ENCODE peak calls at places on chromosomes 16 and 17, in eight cellular contexts. K is HCT116, O is upper lobe of left lung, Z is HepG2, V is spleen, D is GM23338, C is suprapubic skin, E is sigmoid colon. X is an unnamed sample.

GRCh38 chr17:83119987-83120864 is 40.8 kb downstream of the METRNL start:
- DNase-seq in O (peak), K (no peak), Z (no peak), V (peak), C (no peak), D (peak), E (no peak), X (peak)

GRCh38 chr17:38898291-38898679 is 27.1 kb upstream of the LASP1NB start:
- DNase-seq in O (no peak), D (no peak), K (no peak), Z (no peak), E (no peak), V (peak), C (no peak), X (no peak)

GRCh38 chr16:2785101-2785991 is 2.0 kb downstream of the PRSS33 start:
- DNase-seq in D (peak), V (peak), Z (no peak), K (no peak), O (peak), C (peak), E (peak), X (no peak)

GRCh38 chr17:55264273-55264639 is 504 bp upstream of the HLF start:
- DNase-seq in Z (no peak), V (peak), D (peak), E (no peak), O (no peak), C (no peak), K (no peak), X (no peak)

GRCh38 chr17:8155341-8156173 is 3.4 kb upstream of the PER1 start:
- DNase-seq in Z (no peak), V (peak), O (no peak), C (peak), D (peak), K (no peak), E (peak), X (no peak)

GRCh38 chr17:28427372-28427771 is 21.4 kb upstream of the SLC46A1 start:
- DNase-seq in V (no peak), O (no peak), E (no peak), D (no peak), C (no peak), K (no peak), Z (no peak), X (no peak)

GRCh38 chr17:18122991-18123753 is 14.6 kb downstream of the MYO15A start:
- DNase-seq in K (no peak), V (no peak), Z (no peak), E (no peak), D (no peak), O (no peak), C (no peak), X (no peak)

GRCh38 chr17:62704381-62704971 is 77.0 kb downstream of the MRC2 start:
- DNase-seq in C (peak), V (peak), D (peak), Z (no peak), E (peak), O (peak), K (no peak), X (no peak)

GRCh38 chr16:19005561-19006445 is 22.1 kb downstream of the TMC7 start:
- DNase-seq in O (no peak), D (peak), V (peak), Z (peak), K (peak), C (peak), E (no peak), X (no peak)

GRCh38 chr17:72642720-72643119 is 449.8 kb downstream of the SLC39A11 start:
- DNase-seq in K (no peak), D (no peak), C (no peak), V (no peak), Z (no peak), O (no peak), E (no peak), X (no peak)

GRCh38 chr17:69141802-69142472 is at the start of gene ABCA6:
- DNase-seq in V (no peak), Z (no peak), D (no peak), C (no peak), O (no peak), K (no peak), E (no peak), X (no peak)

GRCh38 chr17:416293-417206 is 63.9 kb upstream of the RPH3AL start:
- DNase-seq in O (no peak), V (peak), C (no peak), E (no peak), K (no peak), Z (no peak), D (no peak), X (no peak)

GRCh38 chr17:7839199-7839889 is 5.3 kb downstream of the KDM6B start:
- DNase-seq in C (no peak), Z (no peak), V (peak), D (no peak), E (peak), K (no peak), O (peak), X (peak)

GRCh38 chr17:65434251-65434650 is 127.2 kb downstream of the AXIN2 start:
- DNase-seq in O (no peak), C (no peak), E (no peak), Z (no peak), V (no peak), K (no peak), D (no peak), X (no peak)

GRCh38 chr17:75010683-75011406 is 1.6 kb upstream of the MRPL58 start:
- DNase-seq in V (no peak), Z (peak), D (peak), O (no peak), K (no peak), C (peak), E (peak), X (peak)

GRCh38 chr17:42179911-42180410 is 981 bp downstream of the KCNH4 start:
- DNase-seq in K (no peak), C (peak), E (no peak), V (no peak), Z (peak), O (no peak), D (peak), X (no peak)

GRCh38 chr16:70349783-70350182 is 3.1 kb downstream of the DDX19A start:
- DNase-seq in O (no peak), C (no peak), V (no peak), K (no peak), Z (no peak), D (no peak), E (no peak), X (no peak)

GRCh38 chr17:3796110-3796821 is 4.7 kb downstream of the ITGAE start:
- DNase-seq in E (no peak), D (no peak), O (peak), V (peak), K (no peak), C (no peak), Z (no peak), X (no peak)

GRCh38 chr16:1258218-1258587 is 2.3 kb downstream of the TPSD1 start:
- DNase-seq in V (no peak), D (no peak), C (peak), E (no peak), O (no peak), Z (no peak), K (no peak), X (no peak)

GRCh38 chr16:58491-59439 is 5.1 kb downstream of the SNRNP25 start:
- DNase-seq in O (no peak), C (no peak), K (no peak), E (no peak), D (no peak), Z (no peak), V (peak), X (no peak)

GRCh38 chr16:8655184-8655717 is 19.2 kb upstream of the ABAT start:
- DNase-seq in O (peak), Z (peak), K (no peak), E (no peak), V (peak), D (peak), C (no peak), X (peak)

GRCh38 chr17:79420318-79421243 is 190.3 kb downstream of the RBFOX3 start:
- DNase-seq in D (no peak), V (no peak), E (no peak), C (no peak), K (peak), Z (no peak), O (no peak), X (no peak)

GRCh38 chr17:31581022-31581483 is 189.6 kb downstream of the RAB11FIP4 start:
- DNase-seq in V (peak), K (no peak), O (peak), C (no peak), Z (no peak), E (peak), D (no peak), X (no peak)

GRCh38 chr17:27559996-27560481 is 70.9 kb upstream of the LGALS9 start:
- DNase-seq in K (no peak), C (no peak), D (no peak), E (peak), O (peak), V (peak), Z (no peak), X (no peak)

GRCh38 chr16:27803775-27804549 is 254.0 kb downstream of the KATNIP start:
- DNase-seq in D (peak), O (no peak), Z (no peak), V (no peak), E (no peak), C (no peak), K (no peak), X (no peak)

GRCh38 chr17:83061586-83061985 is 17.8 kb upstream of the METRNL start:
- DNase-seq in Z (no peak), E (peak), V (peak), K (no peak), D (no peak), O (no peak), C (peak), X (no peak)

GRCh38 chr17:42526031-42526444 is 10.0 kb upstream of the NAGLU start:
- DNase-seq in E (peak), C (no peak), Z (no peak), O (no peak), V (peak), D (no peak), K (no peak), X (no peak)

GRCh38 chr16:24836836-24837235 is 8.9 kb upstream of the SLC5A11 start:
- DNase-seq in O (no peak), D (no peak), K (no peak), V (no peak), Z (no peak), C (no peak), E (peak), X (no peak)

GRCh38 chr16:83336630-83337029 is 471.1 kb upstream of the HSBP1 start:
- DNase-seq in K (no peak), O (no peak), D (no peak), V (no peak), C (no peak), Z (no peak), E (no peak), X (no peak)
- TF ChIP-seq POLR2AphosphoS5 in K (no peak), O (no peak), D (no peak), V (no peak), C (no peak), Z (no peak), E (no peak), X (no peak)

DNA sequence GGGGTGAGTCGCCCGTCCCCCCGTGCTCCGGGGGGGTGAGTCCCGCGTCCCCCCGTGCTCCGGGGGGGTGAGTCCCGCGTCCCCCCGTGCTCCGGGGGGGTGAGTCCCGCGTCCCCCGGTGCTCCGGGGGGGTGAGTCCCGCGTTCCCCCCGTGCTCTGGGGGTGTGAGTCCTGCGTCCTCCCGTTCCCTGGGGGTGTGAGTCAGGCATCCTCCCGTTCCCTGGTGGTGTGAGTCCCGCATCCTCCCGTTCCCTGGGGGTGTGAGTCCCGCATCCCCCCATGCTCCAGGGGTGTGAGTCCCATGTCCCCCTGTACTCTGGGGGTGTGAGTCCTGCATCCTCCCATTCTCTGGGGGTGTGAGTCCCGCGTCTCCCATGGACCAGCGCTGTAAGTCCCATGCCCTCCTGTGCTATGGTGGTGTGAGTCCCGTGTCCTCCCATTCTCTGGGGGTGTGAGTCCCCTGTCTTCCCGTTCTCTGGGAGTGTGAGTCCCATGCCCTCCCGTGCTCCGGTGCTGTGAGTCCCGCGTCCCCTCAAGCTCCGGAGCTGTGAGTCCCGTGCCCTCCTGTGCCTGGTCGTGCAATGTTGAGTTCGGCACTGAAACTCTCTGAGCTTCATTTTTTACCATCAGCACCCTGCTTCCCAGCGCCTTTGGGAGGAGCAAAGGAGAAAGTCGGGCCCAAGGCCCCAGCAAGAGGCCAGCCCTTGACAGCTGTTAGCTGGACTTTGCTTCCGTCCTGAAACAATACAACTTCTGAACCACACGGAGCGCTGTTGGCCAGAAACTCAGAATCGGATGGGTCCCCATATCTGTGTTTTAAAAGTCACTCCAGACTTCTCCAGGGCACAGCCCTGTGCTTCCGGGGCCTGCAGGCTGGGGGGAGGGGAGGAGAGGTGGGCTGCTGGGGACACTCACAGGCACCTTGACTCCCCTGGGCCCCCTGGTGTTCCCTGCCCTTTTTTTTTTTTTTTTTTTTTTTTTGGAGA is 11.5 kb upstream of the ZC3H18 start:
- DNase-seq in E (peak), D (peak), K (peak), Z (peak), O (peak), V (peak), C (no peak), X (peak)
- TF ChIP-seq CTCF in E (peak), D (peak), K (peak), Z (peak), O (peak), V (peak), C (peak), X (no peak)

DNA sequence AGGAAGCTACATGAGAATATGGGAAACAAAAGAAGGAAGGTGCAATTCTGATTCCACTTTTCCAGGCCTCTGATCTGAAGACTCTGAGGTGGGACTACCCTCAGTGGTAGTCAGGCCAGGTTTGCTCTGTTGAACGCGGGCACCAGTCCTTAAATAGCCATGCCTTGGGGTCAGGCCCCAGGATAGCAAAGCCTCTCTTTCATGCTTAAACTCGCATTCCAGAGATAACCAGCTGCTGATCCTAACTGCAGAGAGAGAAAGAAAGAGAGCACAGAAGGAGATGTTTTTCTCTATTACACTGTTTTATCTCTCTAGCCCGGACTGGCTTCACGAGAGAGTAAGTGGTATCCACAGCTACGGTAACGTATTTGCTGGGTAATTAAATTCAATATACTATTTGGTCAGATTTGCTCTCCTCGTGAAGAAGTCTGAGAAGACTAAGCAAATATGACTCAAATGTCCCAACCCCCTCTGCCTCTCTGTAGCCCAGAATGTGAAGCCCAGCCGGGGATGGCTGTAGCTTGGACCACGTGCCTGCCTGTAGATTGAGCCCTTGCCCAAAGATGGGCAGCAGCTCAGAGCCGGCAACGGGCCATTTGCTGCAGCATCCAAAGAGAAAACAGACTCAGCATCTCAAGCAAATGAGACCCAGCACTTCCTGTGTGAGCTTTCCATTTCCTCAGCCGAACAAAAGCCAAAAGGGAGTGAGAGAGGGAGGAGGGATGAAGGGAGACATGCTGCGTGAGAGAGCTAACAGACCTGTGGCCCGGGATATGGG is 122.2 kb downstream of the SMG6 start:
- DNase-seq in E (peak), O (no peak), Z (no peak), K (no peak), D (peak), C (no peak), V (no peak), X (no peak)
- TF ChIP-seq POLR2AphosphoS5 in E (peak), O (peak), Z (no peak), K (no peak), D (no peak), C (no peak), V (peak), X (no peak)

GRCh38 chr16:56747486-56748045 is 17.6 kb downstream of the NUP93 start:
- DNase-seq in Z (no peak), C (no peak), O (no peak), E (no peak), D (peak), V (no peak), K (no peak), X (no peak)

GRCh38 chr16:56748191-56748590 is 18.3 kb downstream of the NUP93 start:
- DNase-seq in K (no peak), Z (no peak), O (no peak), D (no peak), C (no peak), E (no peak), V (no peak), X (no peak)

GRCh38 chr16:56743840-56744239 is 13.9 kb downstream of the NUP93 start:
- DNase-seq in K (no peak), Z (no peak), V (no peak), C (no peak), O (no peak), E (no peak), D (peak), X (no peak)

GRCh38 chr16:56742030-56742984 is 12.4 kb downstream of the NUP93 start:
- DNase-seq in C (no peak), Z (no peak), V (no peak), O (no peak), K (peak), D (no peak), E (no peak), X (peak)

GRCh38 chr16:56744996-56745640 is 15.2 kb downstream of the NUP93 start:
- DNase-seq in K (no peak), E (no peak), O (no peak), V (no peak), D (peak), C (no peak), Z (peak), X (no peak)
- TF ChIP-seq CTCF in K (no peak), E (no peak), O (no peak), V (no peak), D (no peak), C (no peak), Z (no peak), X (no peak)

DNA sequence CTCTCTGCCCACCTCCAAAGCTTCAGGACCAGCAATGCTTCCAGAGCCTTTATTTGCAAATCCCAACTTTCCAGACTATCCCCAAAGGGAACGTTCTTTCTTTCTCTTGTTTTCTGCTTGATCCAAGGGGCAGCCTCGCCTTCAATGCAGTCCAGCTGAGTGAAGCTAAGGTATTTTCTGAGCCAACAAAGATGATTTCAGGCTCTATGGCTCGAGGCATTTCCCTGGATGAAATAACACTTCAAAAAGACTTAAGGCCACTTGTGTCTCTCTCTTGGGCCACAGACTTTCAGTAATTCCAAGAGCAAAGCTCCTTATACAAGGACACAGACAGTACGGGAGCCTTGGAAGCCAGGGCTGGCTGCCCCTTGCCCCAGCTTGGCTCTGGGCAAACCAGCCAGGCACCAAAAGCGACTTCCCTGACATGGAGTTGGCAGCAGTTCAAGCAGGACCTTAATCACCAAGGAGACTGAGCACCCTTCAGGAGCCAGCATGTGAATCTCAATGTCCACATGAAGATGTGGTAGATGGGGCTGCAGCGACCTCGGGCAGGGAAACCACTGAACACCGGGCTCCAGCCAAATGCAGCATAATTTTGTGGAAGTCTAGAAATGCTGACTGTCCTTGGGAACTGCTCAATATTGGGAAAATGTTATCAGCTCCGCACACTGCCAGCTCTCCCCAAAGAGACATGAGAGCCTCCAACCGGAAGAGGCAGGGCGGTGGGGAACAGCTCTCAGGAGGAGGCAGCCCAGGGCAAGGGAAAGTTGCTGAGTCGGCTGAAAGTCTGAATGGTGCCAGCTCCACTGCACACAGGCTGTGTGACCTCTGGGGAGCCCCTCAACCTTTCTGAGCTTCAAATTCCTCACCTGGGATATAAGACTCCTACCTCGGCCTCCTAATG is 39.0 kb downstream of the TK2 start:
- DNase-seq in V (no peak), K (no peak), C (no peak), E (peak), D (no peak), O (peak), Z (no peak), X (no peak)
- TF ChIP-seq POLR2AphosphoS5 in V (peak), K (no peak), C (no peak), E (no peak), D (no peak), O (no peak), Z (no peak), X (no peak)

X was measured in HL-60.